ENCODE peak calls at places on chromosomes 2 and 18, in five cellular contexts. X, W, B, N and Q are unnamed samples.

GRCh38 chr2:150850641-150851040 is 363.2 kb upstream of the RND3 start:
- DNase-seq in X (no peak), W (no peak), B (no peak), N (no peak), Q (no peak)

GRCh38 chr2:240958366-240959213 is 39.8 kb upstream of the SNED1 start:
- DNase-seq in X (no peak), W (no peak), B (peak; percentile 18), N (no peak), Q (no peak)

GRCh38 chr2:39546937-39547336 is 109.9 kb upstream of the MAP4K3 start:
- DNase-seq in X (peak; percentile 42), W (no peak), B (no peak), N (no peak), Q (no peak)

GRCh38 chr2:127103243-127104165 is 3.5 kb downstream of the BIN1 start:
- DNase-seq in X (no peak), W (no peak), B (peak; percentile 18), N (no peak), Q (no peak)

GRCh38 chr2:152387046-152387445 is 52.1 kb downstream of the FMNL2 start:
- DNase-seq in X (peak; percentile 35), W (no peak), B (no peak), N (no peak), Q (no peak)

GRCh38 chr2:46431481-46432235 is 47.7 kb upstream of the TMEM247 start:
- DNase-seq in X (peak; percentile 70), W (no peak), B (no peak), N (no peak), Q (no peak)

GRCh38 chr2:195660265-195660890 is 3.4 kb downstream of the SLC39A10 start:
- DNase-seq in X (peak; percentile 82), W (peak; percentile 72), B (peak; percentile 40), N (no peak), Q (peak; percentile 76)

GRCh38 chr18:70334728-70335329 is 46.0 kb downstream of the SOCS6 start:
- DNase-seq in X (no peak), W (no peak), B (no peak), N (no peak), Q (peak; percentile 21)

GRCh38 chr2:35857541-35857940 is 498.0 kb upstream of the CRIM1 start:
- DNase-seq in X (no peak), W (no peak), B (no peak), N (no peak), Q (no peak)

GRCh38 chr2:28320009-28320365 is 72.7 kb upstream of the FOSL2 start:
- DNase-seq in X (no peak), W (no peak), B (no peak), N (no peak), Q (no peak)

GRCh38 chr2:109719871-109720270 is 74.2 kb upstream of the RGPD5 start:
- DNase-seq in X (no peak), W (no peak), B (no peak), N (no peak), Q (no peak)

GRCh38 chr2:173574304-173574703 is 219.6 kb downstream of the CDCA7 start:
- DNase-seq in X (no peak), W (no peak), B (no peak), N (no peak), Q (no peak)

GRCh38 chr2:64807417-64807816 is 153.7 kb upstream of the SERTAD2 start:
- DNase-seq in X (peak; percentile 100), W (no peak), B (no peak), N (no peak), Q (peak; percentile 100)

GRCh38 chr2:47070920-47071824 is 83.9 kb downstream of the STPG4 start:
- DNase-seq in X (peak; percentile 91), W (no peak), B (no peak), N (no peak), Q (peak; percentile 92)

GRCh38 chr2:136025057-136025973 is 39.9 kb upstream of the DARS1 start:
- DNase-seq in X (peak; percentile 28), W (no peak), B (peak; percentile 94), N (peak; percentile 70), Q (peak; percentile 46)

GRCh38 chr2:94877129-94877528 is 5.9 kb downstream of the TEKT4 start:
- DNase-seq in X (no peak), W (no peak), B (no peak), N (no peak), Q (no peak)

GRCh38 chr18:48408111-48408726 is 964 bp downstream of the ZBTB7C start:
- DNase-seq in X (no peak), W (no peak), B (no peak), N (no peak), Q (no peak)

GRCh38 chr2:45978302-45978859 is 318.8 kb upstream of the EPAS1 start:
- DNase-seq in X (no peak), W (no peak), B (no peak), N (no peak), Q (no peak)

GRCh38 chr18:41996020-41996419 is 41.0 kb downstream of the PIK3C3 start:
- DNase-seq in X (no peak), W (no peak), B (no peak), N (no peak), Q (no peak)

GRCh38 chr2:137654046-137654445 is 310.2 kb upstream of the HNMT start:
- DNase-seq in X (no peak), W (no peak), B (no peak), N (no peak), Q (no peak)

GRCh38 chr2:105410554-105410953 is 11.7 kb upstream of the FHL2 start:
- DNase-seq in X (peak; percentile 62), W (no peak), B (no peak), N (no peak), Q (no peak)

GRCh38 chr18:54149078-54149697 is 75.3 kb downstream of the MBD2 start:
- DNase-seq in X (peak; percentile 88), W (no peak), B (no peak), N (no peak), Q (peak; percentile 96)

GRCh38 chr2:239564587-239564986 is 163.8 kb upstream of the HDAC4 start:
- DNase-seq in X (no peak), W (no peak), B (no peak), N (no peak), Q (no peak)

GRCh38 chr2:100900156-100900795 is 80.3 kb downstream of the NPAS2 start:
- DNase-seq in X (peak; percentile 24), W (no peak), B (no peak), N (no peak), Q (no peak)

GRCh38 chr2:240136671-240137292 is 677 bp upstream of the COPS9 start:
- DNase-seq in X (no peak), W (no peak), B (peak; percentile 22), N (no peak), Q (no peak)

GRCh38 chr2:11829324-11829946 is 83.0 kb downstream of the LPIN1 start:
- DNase-seq in X (peak; percentile 34), W (peak; percentile 42), B (peak; percentile 91), N (peak; percentile 60), Q (peak; percentile 33)

GRCh38 chr2:99659874-99660273 is 170.1 kb upstream of the REV1 start:
- DNase-seq in X (peak; percentile 48), W (no peak), B (no peak), N (no peak), Q (no peak)

GRCh38 chr2:158969717-158970521 is 1.5 kb downstream of the TANC1 start:
- DNase-seq in X (peak; percentile 21), W (no peak), B (peak; percentile 53), N (no peak), Q (no peak)

DNA sequence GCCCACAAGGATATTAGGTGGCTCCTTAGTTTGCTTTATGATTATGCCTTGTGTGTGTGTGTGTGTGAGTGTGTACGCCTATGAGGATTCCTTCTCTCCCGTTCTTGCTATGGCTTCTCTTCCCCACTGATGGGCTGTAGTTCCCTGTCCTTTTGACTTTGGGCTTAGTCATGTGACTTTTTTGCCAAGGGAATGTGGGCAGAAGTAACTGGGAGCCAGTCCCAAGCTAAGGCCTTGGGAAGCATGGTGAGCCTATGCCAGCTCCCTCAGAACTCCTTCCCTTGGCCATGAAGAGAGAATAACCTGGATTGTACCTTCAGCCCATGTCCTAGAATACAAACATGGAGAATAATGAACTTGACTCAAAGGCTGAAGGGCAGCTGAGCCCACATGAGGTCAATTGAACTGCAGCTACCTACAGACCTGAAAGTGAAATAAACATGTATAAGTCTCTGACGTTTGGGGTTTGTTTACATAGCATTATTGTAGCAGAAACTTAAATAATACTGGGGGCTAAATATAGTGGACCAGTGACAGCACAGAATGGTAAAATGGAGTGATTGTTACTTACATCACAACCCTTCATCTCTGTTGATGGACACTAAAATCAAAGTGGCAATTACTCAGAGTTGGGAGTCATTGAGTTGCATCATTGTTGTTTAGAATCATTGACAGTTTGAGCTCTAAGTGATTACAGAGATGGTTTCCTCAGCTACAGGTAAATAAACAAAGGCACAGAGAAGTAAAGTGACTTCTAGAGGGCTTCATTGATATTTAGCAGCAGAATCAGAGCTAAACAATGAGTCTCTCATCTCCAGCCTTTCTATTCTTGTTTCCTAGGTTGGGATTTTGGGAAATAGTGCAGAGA is 15.3 kb upstream of the IL36G start:
- DNase-seq in X (no peak), W (no peak), B (no peak), N (no peak), Q (no peak)
- H3K27ac ChIP-seq in X (no peak overlapping the region), W (no peak overlapping the region), B (no peak overlapping the region), N (no peak overlapping the region), Q (no peak overlapping the region)

GRCh38 chr18:50075772-50076171 is 119.2 kb downstream of the MYO5B start:
- DNase-seq in X (no peak), W (no peak), B (no peak), N (no peak), Q (no peak)

GRCh38 chr18:50074404-50074803 is 120.5 kb downstream of the MYO5B start:
- DNase-seq in X (no peak), W (no peak), B (no peak), N (no peak), Q (no peak)

GRCh38 chr18:50079571-50080295 is 115.2 kb downstream of the MYO5B start:
- DNase-seq in X (no peak), W (no peak), B (no peak), N (no peak), Q (no peak)

GRCh38 chr18:50073319-50073718 is 121.6 kb downstream of the MYO5B start:
- DNase-seq in X (no peak), W (no peak), B (no peak), N (no peak), Q (no peak)

GRCh38 chr18:50076245-50076644 is 118.7 kb downstream of the MYO5B start:
- DNase-seq in X (no peak), W (no peak), B (no peak), N (no peak), Q (no peak)
- H3K27ac ChIP-seq in X (no peak overlapping the region), W (no peak overlapping the region), B (no peak overlapping the region), N (no peak overlapping the region), Q (no peak overlapping the region)

GRCh38 chr2:177237932-177238331 is 25.3 kb downstream of the HNRNPA3 start:
- DNase-seq in X (no peak), W (no peak), B (no peak), N (no peak), Q (no peak)
- H3K27ac ChIP-seq in X (no peak overlapping the region), W (no peak overlapping the region), B (no peak overlapping the region), N (no peak overlapping the region), Q (no peak overlapping the region)

GRCh38 chr2:96532641-96533291 is 3.8 kb upstream of the ARID5A start:
- DNase-seq in X (no peak), W (no peak), B (no peak), N (no peak), Q (no peak)

GRCh38 chr2:96533292-96534073 is 3.1 kb upstream of the ARID5A start:
- DNase-seq in X (peak; percentile 34), W (no peak), B (no peak), N (no peak), Q (no peak)

GRCh38 chr2:96534701-96535181 is 1.8 kb upstream of the ARID5A start:
- DNase-seq in X (no peak), W (no peak), B (no peak), N (no peak), Q (no peak)

GRCh38 chr2:96535331-96535730 is 1.2 kb upstream of the ARID5A start:
- DNase-seq in X (no peak), W (no peak), B (no peak), N (no peak), Q (no peak)

GRCh38 chr2:96534131-96534530 is 2.4 kb upstream of the ARID5A start:
- DNase-seq in X (no peak), W (no peak), B (no peak), N (no peak), Q (no peak)
- H3K27ac ChIP-seq in X (no peak overlapping the region), W (no peak overlapping the region), B (no peak overlapping the region), N (no peak overlapping the region), Q (no peak overlapping the region)